ENCODE peak calls at places on chromosomes 11 and 22, in five cellular contexts. One of them, this sample, is unnamed.

GRCh38 chr11:121757480-121758125 is 304.8 kb upstream of the SORL1-AS1 start:
- DNase-seq in HCT116: no peak
- DNase-seq in right lobe of liver: no peak
- DNase-seq in ACHN: no peak
- DNase-seq in GM10248: no peak
- DNase-seq in this sample: no peak

GRCh38 chr11:127521413-127521812 is 520.8 kb upstream of the KIRREL3 start:
- DNase-seq in HCT116: no peak
- DNase-seq in right lobe of liver: no peak
- DNase-seq in GM10248: no peak
- DNase-seq in ACHN: peak; percentile 54
- DNase-seq in this sample: no peak

GRCh38 chr11:102868359-102868758 is 6.4 kb downstream of the MMP12 start:
- DNase-seq in ACHN: no peak
- DNase-seq in HCT116: no peak
- DNase-seq in right lobe of liver: no peak
- DNase-seq in GM10248: no peak
- DNase-seq in this sample: no peak

GRCh38 chr11:111155021-111155420 is 90.5 kb upstream of the POU2AF2 start:
- DNase-seq in GM10248: no peak
- DNase-seq in right lobe of liver: no peak
- DNase-seq in ACHN: no peak
- DNase-seq in HCT116: no peak
- DNase-seq in this sample: no peak

GRCh38 chr11:65571940-65572339 is 398 bp upstream of the FAM89B start:
- DNase-seq in GM10248: no peak
- DNase-seq in right lobe of liver: no peak
- DNase-seq in ACHN: peak; percentile 67
- DNase-seq in HCT116: no peak
- DNase-seq in this sample: no peak

GRCh38 chr11:64876835-64877341 is 1.5 kb downstream of the EHD1 start:
- DNase-seq in ACHN: peak; percentile 67
- DNase-seq in GM10248: no peak
- DNase-seq in HCT116: no peak
- DNase-seq in right lobe of liver: peak; percentile 54
- DNase-seq in this sample: no peak

GRCh38 chr11:35163209-35163608 is 24.2 kb downstream of the CD44 start:
- DNase-seq in GM10248: no peak
- DNase-seq in HCT116: no peak
- DNase-seq in right lobe of liver: no peak
- DNase-seq in ACHN: peak; percentile 95
- DNase-seq in this sample: no peak

GRCh38 chr11:63782749-63783148 is 14.2 kb upstream of the ZFTA start:
- DNase-seq in HCT116: no peak
- DNase-seq in GM10248: no peak
- DNase-seq in right lobe of liver: no peak
- DNase-seq in ACHN: no peak
- DNase-seq in this sample: no peak

GRCh38 chr11:79209540-79210266 is 231.1 kb downstream of the TENM4 start:
- DNase-seq in ACHN: no peak
- DNase-seq in right lobe of liver: no peak
- DNase-seq in HCT116: no peak
- DNase-seq in GM10248: no peak
- DNase-seq in this sample: no peak

GRCh38 chr22:23538502-23538860 is 41.6 kb downstream of the IGLL1 start:
- DNase-seq in ACHN: no peak
- DNase-seq in HCT116: no peak
- DNase-seq in right lobe of liver: peak; percentile 34
- DNase-seq in GM10248: no peak
- DNase-seq in this sample: no peak

GRCh38 chr22:29345932-29346331 is 30.4 kb upstream of the RASL10A start:
- DNase-seq in GM10248: no peak
- DNase-seq in ACHN: no peak
- DNase-seq in right lobe of liver: no peak
- DNase-seq in HCT116: no peak
- DNase-seq in this sample: no peak

GRCh38 chr22:18075101-18075730 is 2.6 kb upstream of the PEX26 start:
- DNase-seq in HCT116: no peak
- DNase-seq in right lobe of liver: peak; percentile 25
- DNase-seq in ACHN: no peak
- DNase-seq in GM10248: no peak
- DNase-seq in this sample: no peak

GRCh38 chr11:128026596-128026995 is 560.8 kb downstream of the ETS1 start:
- DNase-seq in HCT116: no peak
- DNase-seq in ACHN: peak; percentile 6
- DNase-seq in GM10248: no peak
- DNase-seq in right lobe of liver: peak; percentile 64
- DNase-seq in this sample: no peak

GRCh38 chr11:64715756-64716470 is 7.1 kb downstream of the NRXN2 start:
- DNase-seq in ACHN: no peak
- DNase-seq in HCT116: no peak
- DNase-seq in GM10248: no peak
- DNase-seq in right lobe of liver: no peak
- DNase-seq in this sample: no peak

GRCh38 chr22:48429621-48430020 is 1398.1 kb downstream of the BRD1 start:
- DNase-seq in ACHN: no peak
- DNase-seq in right lobe of liver: peak; percentile 22
- DNase-seq in GM10248: no peak
- DNase-seq in HCT116: no peak
- DNase-seq in this sample: no peak

GRCh38 chr11:46914363-46914762 is 4.0 kb downstream of the LRP4 start:
- DNase-seq in GM10248: no peak
- DNase-seq in HCT116: no peak
- DNase-seq in ACHN: peak; percentile 92
- DNase-seq in right lobe of liver: no peak
- DNase-seq in this sample: no peak

GRCh38 chr11:39304586-39304985 is 2154.9 kb downstream of the LRRC4C start:
- DNase-seq in HCT116: no peak
- DNase-seq in ACHN: no peak
- DNase-seq in GM10248: no peak
- DNase-seq in right lobe of liver: no peak
- DNase-seq in this sample: no peak

GRCh38 chr11:47139878-47140277 is 36.8 kb downstream of the ARFGAP2 start:
- DNase-seq in right lobe of liver: no peak
- DNase-seq in ACHN: no peak
- DNase-seq in HCT116: no peak
- DNase-seq in GM10248: no peak
- DNase-seq in this sample: no peak

GRCh38 chr11:57403176-57404147 is 13.0 kb upstream of the PRG2 start:
- DNase-seq in ACHN: no peak
- DNase-seq in GM10248: no peak
- DNase-seq in right lobe of liver: no peak
- DNase-seq in HCT116: no peak
- DNase-seq in this sample: no peak